ENCODE peak calls at places on chromosomes 12 and 14, in ten cellular contexts. One of them, this sample, is unnamed.

GRCh38 chr12:117284160-117284559 is 77.3 kb downstream of the NOS1 start:
- DNase-seq in fibroblast of lung: no peak
- DNase-seq in CD8-positive, alpha-beta memory T cell: no peak
- DNase-seq in suprapubic skin: no peak
- DNase-seq in lung: no peak
- DNase-seq in transverse colon: no peak
- DNase-seq in Peyer's patch: no peak
- DNase-seq in stomach: no peak
- DNase-seq in mucosa of descending colon: no peak
- DNase-seq in A549: peak; percentile 26
- DNase-seq in this sample: no peak

GRCh38 chr14:24072881-24073877 is 1.8 kb downstream of the CPNE6 start:
- DNase-seq in transverse colon: no peak
- DNase-seq in suprapubic skin: no peak
- DNase-seq in A549: no peak
- DNase-seq in CD8-positive, alpha-beta memory T cell: no peak
- DNase-seq in lung: no peak
- DNase-seq in Peyer's patch: peak; percentile 52
- DNase-seq in stomach: no peak
- DNase-seq in fibroblast of lung: no peak
- DNase-seq in mucosa of descending colon: no peak
- DNase-seq in this sample: no peak

GRCh38 chr14:32450919-32451675 is 122.0 kb downstream of the AKAP6 start:
- DNase-seq in mucosa of descending colon: no peak
- DNase-seq in lung: no peak
- DNase-seq in suprapubic skin: no peak
- DNase-seq in A549: no peak
- DNase-seq in transverse colon: no peak
- DNase-seq in CD8-positive, alpha-beta memory T cell: no peak
- DNase-seq in Peyer's patch: no peak
- DNase-seq in fibroblast of lung: no peak
- DNase-seq in stomach: no peak
- DNase-seq in this sample: no peak

GRCh38 chr12:21656931-21657335 is 709 bp downstream of the LDHB start:
- DNase-seq in Peyer's patch: peak; percentile 42
- DNase-seq in mucosa of descending colon: peak; percentile 60
- DNase-seq in transverse colon: peak; percentile 42
- DNase-seq in stomach: peak; percentile 43
- DNase-seq in suprapubic skin: no peak
- DNase-seq in CD8-positive, alpha-beta memory T cell: peak; percentile 61
- DNase-seq in A549: peak; percentile 56
- DNase-seq in fibroblast of lung: peak; percentile 50
- DNase-seq in lung: no peak
- DNase-seq in this sample: peak; percentile 6

GRCh38 chr14:31854508-31855075 is 222.5 kb upstream of the ARHGAP5 start:
- DNase-seq in A549: no peak
- DNase-seq in fibroblast of lung: no peak
- DNase-seq in suprapubic skin: no peak
- DNase-seq in transverse colon: no peak
- DNase-seq in CD8-positive, alpha-beta memory T cell: no peak
- DNase-seq in mucosa of descending colon: no peak
- DNase-seq in Peyer's patch: no peak
- DNase-seq in stomach: no peak
- DNase-seq in lung: no peak
- DNase-seq in this sample: no peak

GRCh38 chr14:66496188-66496807 is 10.1 kb downstream of the CCDC196 start:
- DNase-seq in mucosa of descending colon: peak; percentile 50
- DNase-seq in suprapubic skin: no peak
- DNase-seq in Peyer's patch: no peak
- DNase-seq in lung: no peak
- DNase-seq in transverse colon: no peak
- DNase-seq in fibroblast of lung: peak; percentile 19
- DNase-seq in stomach: no peak
- DNase-seq in CD8-positive, alpha-beta memory T cell: no peak
- DNase-seq in A549: no peak
- DNase-seq in this sample: no peak

GRCh38 chr12:44287545-44287944 is 451.7 kb downstream of the TMEM117 start:
- DNase-seq in mucosa of descending colon: no peak
- DNase-seq in suprapubic skin: no peak
- DNase-seq in A549: no peak
- DNase-seq in lung: no peak
- DNase-seq in fibroblast of lung: peak; percentile 44
- DNase-seq in Peyer's patch: no peak
- DNase-seq in transverse colon: no peak
- DNase-seq in stomach: no peak
- DNase-seq in CD8-positive, alpha-beta memory T cell: no peak
- DNase-seq in this sample: no peak

GRCh38 chr12:3317481-3317815 is 173.6 kb upstream of the PRMT8 start:
- DNase-seq in suprapubic skin: no peak
- DNase-seq in CD8-positive, alpha-beta memory T cell: no peak
- DNase-seq in mucosa of descending colon: no peak
- DNase-seq in A549: no peak
- DNase-seq in lung: no peak
- DNase-seq in fibroblast of lung: no peak
- DNase-seq in Peyer's patch: no peak
- DNase-seq in stomach: no peak
- DNase-seq in transverse colon: no peak
- DNase-seq in this sample: no peak

GRCh38 chr14:30273564-30273880 is 285.4 kb upstream of the G2E3 start:
- DNase-seq in lung: no peak
- DNase-seq in stomach: no peak
- DNase-seq in Peyer's patch: no peak
- DNase-seq in A549: no peak
- DNase-seq in mucosa of descending colon: no peak
- DNase-seq in CD8-positive, alpha-beta memory T cell: no peak
- DNase-seq in transverse colon: no peak
- DNase-seq in suprapubic skin: no peak
- DNase-seq in fibroblast of lung: no peak
- DNase-seq in this sample: no peak

GRCh38 chr12:103803847-103804246 is 37.2 kb downstream of the NT5DC3 start:
- DNase-seq in stomach: no peak
- DNase-seq in mucosa of descending colon: no peak
- DNase-seq in lung: no peak
- DNase-seq in suprapubic skin: no peak
- DNase-seq in Peyer's patch: no peak
- DNase-seq in CD8-positive, alpha-beta memory T cell: no peak
- DNase-seq in fibroblast of lung: no peak
- DNase-seq in transverse colon: no peak
- DNase-seq in A549: no peak
- DNase-seq in this sample: no peak

GRCh38 chr12:38892090-38892786 is 13.2 kb downstream of the CPNE8 start:
- DNase-seq in Peyer's patch: no peak
- DNase-seq in transverse colon: peak; percentile 67
- DNase-seq in CD8-positive, alpha-beta memory T cell: no peak
- DNase-seq in mucosa of descending colon: peak; percentile 73
- DNase-seq in suprapubic skin: no peak
- DNase-seq in stomach: peak; percentile 33
- DNase-seq in A549: peak; percentile 96
- DNase-seq in fibroblast of lung: peak; percentile 52
- DNase-seq in lung: no peak
- DNase-seq in this sample: no peak

GRCh38 chr12:132182206-132182710 is 38.0 kb downstream of the NOC4L start:
- DNase-seq in suprapubic skin: no peak
- DNase-seq in fibroblast of lung: no peak
- DNase-seq in CD8-positive, alpha-beta memory T cell: no peak
- DNase-seq in lung: no peak
- DNase-seq in transverse colon: no peak
- DNase-seq in A549: no peak
- DNase-seq in stomach: no peak
- DNase-seq in mucosa of descending colon: no peak
- DNase-seq in Peyer's patch: no peak
- DNase-seq in this sample: no peak

GRCh38 chr12:9331218-9331626 is 123.0 kb upstream of the PZP start:
- DNase-seq in mucosa of descending colon: peak; percentile 83
- DNase-seq in fibroblast of lung: peak; percentile 13
- DNase-seq in suprapubic skin: no peak
- DNase-seq in A549: peak; percentile 49
- DNase-seq in stomach: peak; percentile 78
- DNase-seq in transverse colon: peak; percentile 76
- DNase-seq in Peyer's patch: peak; percentile 82
- DNase-seq in lung: peak; percentile 64
- DNase-seq in CD8-positive, alpha-beta memory T cell: peak; percentile 76
- DNase-seq in this sample: peak; percentile 34

GRCh38 chr12:91100901-91101300 is 10.4 kb downstream of the LUM start:
- DNase-seq in mucosa of descending colon: no peak
- DNase-seq in stomach: no peak
- DNase-seq in A549: no peak
- DNase-seq in lung: no peak
- DNase-seq in CD8-positive, alpha-beta memory T cell: no peak
- DNase-seq in Peyer's patch: no peak
- DNase-seq in suprapubic skin: no peak
- DNase-seq in fibroblast of lung: peak; percentile 85
- DNase-seq in transverse colon: no peak
- DNase-seq in this sample: no peak

DNA sequence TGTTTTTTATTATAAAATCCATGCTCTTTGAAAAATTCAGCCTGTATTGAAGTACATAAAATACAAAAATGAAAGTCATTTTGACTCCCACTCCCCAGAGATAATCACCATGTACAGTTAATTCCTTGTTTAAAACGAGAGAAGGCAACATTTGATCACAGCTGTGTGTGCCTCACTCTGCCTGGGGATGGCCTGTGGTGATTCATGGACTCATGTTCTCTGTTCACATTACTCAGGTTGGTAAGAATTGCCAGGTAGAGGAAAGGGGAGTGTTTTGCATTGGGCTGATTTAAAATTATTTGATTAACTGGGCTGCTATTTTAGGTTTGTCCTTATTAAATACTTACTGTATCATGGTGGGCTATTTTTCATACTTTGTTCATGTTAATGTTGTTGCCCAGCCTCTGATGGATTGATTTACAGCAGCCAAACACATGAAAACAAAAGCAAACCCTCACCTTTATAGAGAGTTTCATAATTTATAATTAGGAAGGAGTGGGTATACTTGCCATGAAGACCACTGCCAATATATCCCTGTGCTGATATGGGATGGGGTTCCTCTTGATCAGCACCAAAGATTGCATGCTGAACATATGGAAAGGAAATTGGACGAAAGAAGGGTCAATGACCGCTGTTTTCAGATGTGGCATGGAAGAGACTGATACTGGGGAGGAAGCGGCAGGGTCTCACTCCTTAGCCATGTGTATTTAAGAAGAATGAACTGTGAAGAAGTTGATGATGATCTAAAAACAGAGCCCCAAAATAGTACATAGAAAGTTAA is 3.0 kb downstream of the ZBTB1 start:
- DNase-seq in lung: no peak
- DNase-seq in transverse colon: no peak
- DNase-seq in Peyer's patch: no peak
- DNase-seq in A549: no peak
- DNase-seq in suprapubic skin: no peak
- DNase-seq in stomach: no peak
- DNase-seq in mucosa of descending colon: no peak
- DNase-seq in CD8-positive, alpha-beta memory T cell: no peak
- DNase-seq in fibroblast of lung: peak; percentile 44
- DNase-seq in this sample: no peak
- H3K4me3 ChIP-seq in lung: no peak overlapping the region
- H3K4me3 ChIP-seq in transverse colon: no peak overlapping the region
- H3K4me3 ChIP-seq in Peyer's patch: no peak overlapping the region
- H3K4me3 ChIP-seq in A549: no peak overlapping the region
- H3K4me3 ChIP-seq in suprapubic skin: no peak overlapping the region
- H3K4me3 ChIP-seq in stomach: peak overlapping the region; percentile 75
- H3K4me3 ChIP-seq in mucosa of descending colon: no peak overlapping the region
- H3K4me3 ChIP-seq in CD8-positive, alpha-beta memory T cell: peak overlapping the region; percentile 77
- H3K4me3 ChIP-seq in fibroblast of lung: peak overlapping the region; percentile 23
- H3K4me3 ChIP-seq in this sample: peak overlapping the region; percentile 69

DNA sequence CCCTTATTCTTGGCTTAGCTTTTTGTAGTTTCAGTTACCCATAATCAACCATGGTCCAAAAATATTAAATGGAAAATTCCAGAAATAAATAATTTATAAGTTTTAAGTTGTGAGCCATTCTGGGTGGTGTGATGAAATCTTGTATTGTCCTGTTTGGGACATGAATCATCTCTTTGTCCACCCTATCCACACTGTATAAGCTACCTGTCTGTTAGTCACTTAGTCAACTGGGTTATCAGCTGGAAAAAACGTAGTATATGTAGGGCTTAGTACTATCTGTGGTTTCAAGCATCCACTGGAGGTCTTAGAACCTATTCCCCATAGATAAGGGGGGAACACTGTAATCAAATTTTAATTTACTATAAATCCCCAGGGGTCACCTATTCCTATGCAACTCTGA is 52.7 kb downstream of the NKX2-1 start:
- DNase-seq in suprapubic skin: no peak
- DNase-seq in Peyer's patch: no peak
- DNase-seq in stomach: no peak
- DNase-seq in mucosa of descending colon: no peak
- DNase-seq in fibroblast of lung: no peak
- DNase-seq in lung: no peak
- DNase-seq in A549: no peak
- DNase-seq in transverse colon: no peak
- DNase-seq in CD8-positive, alpha-beta memory T cell: no peak
- DNase-seq in this sample: no peak
- H3K4me1 ChIP-seq in suprapubic skin: no peaks in the 10 kb centered on the region
- H3K4me1 ChIP-seq in Peyer's patch: no peaks in the 10 kb centered on the region
- H3K4me1 ChIP-seq in stomach: no peaks in the 10 kb centered on the region
- H3K4me1 ChIP-seq in mucosa of descending colon: no peaks in the 10 kb centered on the region
- H3K4me1 ChIP-seq in fibroblast of lung: no peaks in the 10 kb centered on the region
- H3K4me1 ChIP-seq in lung: no peaks in the 10 kb centered on the region
- H3K4me1 ChIP-seq in A549: no peaks in the 10 kb centered on the region
- H3K4me1 ChIP-seq in transverse colon: no peaks in the 10 kb centered on the region
- H3K4me1 ChIP-seq in CD8-positive, alpha-beta memory T cell: no peaks in the 10 kb centered on the region
- H3K4me1 ChIP-seq in this sample: no peaks in the 10 kb centered on the region

DNA sequence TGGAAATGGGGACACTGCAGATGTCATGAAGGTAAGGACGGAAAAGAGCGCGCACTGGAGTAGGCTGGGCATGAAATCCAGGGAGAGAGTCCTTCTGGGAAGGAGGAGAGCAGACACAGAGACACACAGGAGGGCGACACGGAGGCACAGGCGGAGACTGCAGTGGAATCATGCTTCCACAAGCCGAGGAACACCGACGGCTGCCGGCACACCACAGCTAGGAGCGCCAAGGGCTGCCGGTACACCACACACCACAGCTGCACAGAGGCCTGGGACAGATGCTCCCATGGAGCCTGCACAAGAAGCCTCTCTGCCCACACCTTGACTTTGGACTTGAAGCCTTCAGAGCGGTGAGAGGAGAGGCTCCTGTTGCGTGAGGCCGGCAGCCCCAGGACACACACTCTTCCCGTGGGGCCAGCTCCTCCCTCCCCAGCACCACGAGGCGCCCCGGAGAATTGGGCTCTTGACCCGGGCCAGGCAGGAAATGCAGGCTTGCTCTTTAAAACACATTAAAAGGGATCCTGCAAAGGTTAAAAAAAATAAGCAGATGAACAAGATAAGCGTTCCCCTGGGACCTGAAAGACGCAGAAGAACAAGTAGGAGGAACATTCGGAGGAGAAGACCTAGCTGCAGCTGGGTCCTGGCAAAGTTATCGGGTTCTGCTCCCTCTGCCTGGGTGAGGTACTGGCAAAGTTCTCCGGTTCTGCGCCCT is 28.3 kb upstream of the FZD10 start:
- DNase-seq in transverse colon: no peak
- DNase-seq in CD8-positive, alpha-beta memory T cell: no peak
- DNase-seq in A549: no peak
- DNase-seq in fibroblast of lung: no peak
- DNase-seq in suprapubic skin: no peak
- DNase-seq in Peyer's patch: no peak
- DNase-seq in mucosa of descending colon: no peak
- DNase-seq in lung: no peak
- DNase-seq in stomach: no peak
- DNase-seq in this sample: no peak
- H3K9me3 ChIP-seq in transverse colon: no peaks in the 10 kb centered on the region
- H3K9me3 ChIP-seq in CD8-positive, alpha-beta memory T cell: no peaks in the 10 kb centered on the region
- H3K9me3 ChIP-seq in A549: no peaks in the 10 kb centered on the region
- H3K9me3 ChIP-seq in fibroblast of lung: no peaks in the 10 kb centered on the region
- H3K9me3 ChIP-seq in suprapubic skin: no peaks in the 10 kb centered on the region
- H3K9me3 ChIP-seq in Peyer's patch: no peaks in the 10 kb centered on the region
- H3K9me3 ChIP-seq in mucosa of descending colon: no peaks in the 10 kb centered on the region
- H3K9me3 ChIP-seq in lung: peaks cover 4% of the 10 kb centered on the region
- H3K9me3 ChIP-seq in stomach: peaks cover 6% of the 10 kb centered on the region
- H3K9me3 ChIP-seq in this sample: no peaks in the 10 kb centered on the region

GRCh38 chr12:31929140-31929526 is 30.1 kb upstream of the RESF1 start:
- DNase-seq in suprapubic skin: no peak
- DNase-seq in transverse colon: no peak
- DNase-seq in stomach: no peak
- DNase-seq in Peyer's patch: no peak
- DNase-seq in A549: no peak
- DNase-seq in fibroblast of lung: no peak
- DNase-seq in lung: no peak
- DNase-seq in mucosa of descending colon: no peak
- DNase-seq in CD8-positive, alpha-beta memory T cell: no peak
- DNase-seq in this sample: no peak
- H3K4me3 ChIP-seq in suprapubic skin: no peak overlapping the region
- H3K4me3 ChIP-seq in transverse colon: no peak overlapping the region
- H3K4me3 ChIP-seq in stomach: no peak overlapping the region
- H3K4me3 ChIP-seq in Peyer's patch: no peak overlapping the region
- H3K4me3 ChIP-seq in A549: no peak overlapping the region
- H3K4me3 ChIP-seq in fibroblast of lung: no peak overlapping the region
- H3K4me3 ChIP-seq in lung: no peak overlapping the region
- H3K4me3 ChIP-seq in mucosa of descending colon: no peak overlapping the region
- H3K4me3 ChIP-seq in CD8-positive, alpha-beta memory T cell: peak overlapping the region; percentile 12
- H3K4me3 ChIP-seq in this sample: peak overlapping the region; percentile 33